ENCODE peak calls at places on chromosomes 16 and 17, in seven cellular contexts. One of them, this sample, is unnamed.

GRCh38 chr17:10271004-10271620 is 72.7 kb upstream of the GAS7 start:
- DNase-seq in A549: no peak
- DNase-seq in AG04450: no peak
- DNase-seq in HAP-1: no peak
- DNase-seq in K562: no peak
- DNase-seq in tibial artery: no peak
- DNase-seq in CD8-positive, alpha-beta T cell: no peak
- DNase-seq in this sample: no peak

GRCh38 chr16:50280932-50281331 is 14.6 kb downstream of the ADCY7 start:
- DNase-seq in A549: no peak
- DNase-seq in AG04450: no peak
- DNase-seq in HAP-1: no peak
- DNase-seq in K562: no peak
- DNase-seq in tibial artery: no peak
- DNase-seq in CD8-positive, alpha-beta T cell: no peak
- DNase-seq in this sample: no peak

GRCh38 chr17:73278049-73278464 is 16.4 kb upstream of the CPSF4L start:
- DNase-seq in A549: no peak
- DNase-seq in AG04450: no peak
- DNase-seq in HAP-1: no peak
- DNase-seq in K562: no peak
- DNase-seq in tibial artery: no peak
- DNase-seq in CD8-positive, alpha-beta T cell: no peak
- DNase-seq in this sample: no peak

GRCh38 chr16:55039511-55039910 is 108.8 kb downstream of the IRX5 start:
- DNase-seq in A549: no peak
- DNase-seq in AG04450: no peak
- DNase-seq in HAP-1: no peak
- DNase-seq in K562: no peak
- DNase-seq in tibial artery: peak
- DNase-seq in CD8-positive, alpha-beta T cell: no peak
- DNase-seq in this sample: no peak

GRCh38 chr16:58002411-58002790 is 1.2 kb downstream of the USB1 start:
- DNase-seq in A549: no peak
- DNase-seq in AG04450: no peak
- DNase-seq in HAP-1: no peak
- DNase-seq in K562: no peak
- DNase-seq in tibial artery: no peak
- DNase-seq in CD8-positive, alpha-beta T cell: no peak
- DNase-seq in this sample: no peak

GRCh38 chr16:59697746-59698145 is 963.6 kb upstream of the GOT2 start:
- DNase-seq in A549: no peak
- DNase-seq in AG04450: no peak
- DNase-seq in HAP-1: no peak
- DNase-seq in K562: no peak
- DNase-seq in tibial artery: no peak
- DNase-seq in CD8-positive, alpha-beta T cell: no peak
- DNase-seq in this sample: no peak

GRCh38 chr17:74453665-74454196 is 12.7 kb upstream of the CD300A start:
- DNase-seq in A549: peak
- DNase-seq in AG04450: no peak
- DNase-seq in HAP-1: peak
- DNase-seq in K562: peak
- DNase-seq in tibial artery: peak
- DNase-seq in CD8-positive, alpha-beta T cell: no peak
- DNase-seq in this sample: peak

GRCh38 chr17:50835563-50836231 is at the start of gene WFIKKN2:
- DNase-seq in A549: no peak
- DNase-seq in AG04450: no peak
- DNase-seq in HAP-1: no peak
- DNase-seq in K562: no peak
- DNase-seq in tibial artery: peak
- DNase-seq in CD8-positive, alpha-beta T cell: no peak
- DNase-seq in this sample: no peak

GRCh38 chr16:15856901-15857778 is at the start of gene MYH11:
- DNase-seq in A549: no peak
- DNase-seq in AG04450: no peak
- DNase-seq in HAP-1: no peak
- DNase-seq in K562: peak
- DNase-seq in tibial artery: peak
- DNase-seq in CD8-positive, alpha-beta T cell: no peak
- DNase-seq in this sample: no peak

GRCh38 chr17:17328251-17328650 is 25.1 kb downstream of the NT5M start:
- DNase-seq in A549: no peak
- DNase-seq in AG04450: no peak
- DNase-seq in HAP-1: no peak
- DNase-seq in K562: no peak
- DNase-seq in tibial artery: no peak
- DNase-seq in CD8-positive, alpha-beta T cell: no peak
- DNase-seq in this sample: no peak

GRCh38 chr16:81997738-81998137 is 13.5 kb downstream of the SDR42E1 start:
- DNase-seq in A549: peak
- DNase-seq in AG04450: peak
- DNase-seq in HAP-1: no peak
- DNase-seq in K562: no peak
- DNase-seq in tibial artery: no peak
- DNase-seq in CD8-positive, alpha-beta T cell: no peak
- DNase-seq in this sample: no peak

GRCh38 chr16:84059946-84060901 is 17.6 kb upstream of the SLC38A8 start:
- DNase-seq in A549: no peak
- DNase-seq in AG04450: no peak
- DNase-seq in HAP-1: no peak
- DNase-seq in K562: no peak
- DNase-seq in tibial artery: no peak
- DNase-seq in CD8-positive, alpha-beta T cell: no peak
- DNase-seq in this sample: no peak

GRCh38 chr17:39970157-39970692 is 7.4 kb downstream of the GSDMA start:
- DNase-seq in A549: no peak
- DNase-seq in AG04450: no peak
- DNase-seq in HAP-1: no peak
- DNase-seq in K562: no peak
- DNase-seq in tibial artery: no peak
- DNase-seq in CD8-positive, alpha-beta T cell: no peak
- DNase-seq in this sample: no peak

GRCh38 chr16:61797296-61797695 is 238.9 kb downstream of the CDH8 start:
- DNase-seq in A549: no peak
- DNase-seq in AG04450: no peak
- DNase-seq in HAP-1: no peak
- DNase-seq in K562: no peak
- DNase-seq in tibial artery: no peak
- DNase-seq in CD8-positive, alpha-beta T cell: no peak
- DNase-seq in this sample: no peak

GRCh38 chr16:3021449-3022207 is 1.5 kb downstream of the TNFRSF12A start:
- DNase-seq in A549: peak
- DNase-seq in AG04450: peak
- DNase-seq in HAP-1: peak
- DNase-seq in K562: peak
- DNase-seq in tibial artery: peak
- DNase-seq in CD8-positive, alpha-beta T cell: peak
- DNase-seq in this sample: peak

GRCh38 chr16:3022697-3023414 is 886 bp downstream of the HCFC1R1 start:
- DNase-seq in A549: peak
- DNase-seq in AG04450: no peak
- DNase-seq in HAP-1: no peak
- DNase-seq in K562: no peak
- DNase-seq in tibial artery: peak
- DNase-seq in CD8-positive, alpha-beta T cell: no peak
- DNase-seq in this sample: no peak

GRCh38 chr16:3020604-3021448 is 658 bp downstream of the TNFRSF12A start:
- DNase-seq in A549: peak
- DNase-seq in AG04450: peak
- DNase-seq in HAP-1: peak
- DNase-seq in K562: peak
- DNase-seq in tibial artery: peak
- DNase-seq in CD8-positive, alpha-beta T cell: peak
- DNase-seq in this sample: peak

GRCh38 chr16:3023415-3023668 is 400 bp downstream of the HCFC1R1 start:
- DNase-seq in A549: no peak
- DNase-seq in AG04450: no peak
- DNase-seq in HAP-1: no peak
- DNase-seq in K562: no peak
- DNase-seq in tibial artery: no peak
- DNase-seq in CD8-positive, alpha-beta T cell: no peak
- DNase-seq in this sample: no peak

DNA sequence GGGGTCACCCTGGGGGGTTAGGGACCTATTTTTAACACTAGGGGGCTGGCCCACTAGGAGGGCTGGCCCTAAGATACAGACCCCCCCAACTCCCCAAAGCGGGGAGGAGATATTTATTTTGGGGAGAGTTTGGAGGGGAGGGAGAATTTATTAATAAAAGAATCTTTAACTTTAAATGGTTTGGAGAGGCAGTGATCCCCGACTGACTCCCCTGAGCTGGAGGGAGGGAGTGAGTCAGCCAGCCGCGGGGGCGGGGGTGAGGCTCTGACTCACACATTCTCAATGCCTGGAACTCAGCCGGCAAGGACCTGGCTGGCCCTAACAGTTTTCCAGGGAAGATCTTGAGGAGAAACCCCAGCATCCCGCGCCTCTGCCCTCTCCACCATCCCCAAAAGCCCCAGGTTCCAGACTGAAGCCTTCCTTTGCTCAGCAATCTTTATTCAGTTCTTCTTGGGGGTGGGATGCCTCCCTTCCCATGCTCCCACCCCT is 1.5 kb downstream of the HCFC1R1 start:
- DNase-seq in A549: peak
- DNase-seq in AG04450: peak
- DNase-seq in HAP-1: peak
- DNase-seq in K562: peak
- DNase-seq in tibial artery: peak
- DNase-seq in CD8-positive, alpha-beta T cell: peak
- DNase-seq in this sample: peak
- H3K4me3 ChIP-seq in A549: peak
- H3K4me3 ChIP-seq in AG04450: peak
- H3K4me3 ChIP-seq in HAP-1: peak
- H3K4me3 ChIP-seq in K562: peak
- H3K4me3 ChIP-seq in tibial artery: peak
- H3K4me3 ChIP-seq in CD8-positive, alpha-beta T cell: no peak
- H3K4me3 ChIP-seq in this sample: no peak

DNA sequence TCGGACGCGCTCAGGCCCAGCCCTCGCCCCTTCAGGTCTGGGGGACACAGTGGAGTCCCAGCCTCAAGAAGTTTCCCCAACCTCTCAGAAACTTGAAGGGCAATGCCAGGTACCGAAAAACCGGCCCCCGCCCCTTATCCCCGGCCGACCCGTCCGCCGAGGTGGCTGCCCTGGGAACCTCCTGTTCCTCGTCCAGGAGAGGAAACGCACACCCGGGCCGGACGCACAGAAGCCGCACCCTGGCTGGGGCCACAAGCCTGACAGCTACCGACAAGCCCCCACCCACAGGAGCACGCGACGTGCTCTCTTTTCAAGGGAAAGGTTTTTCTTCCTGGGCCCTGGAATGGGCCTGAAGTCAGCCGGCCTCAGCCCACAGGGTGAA is 37.2 kb downstream of the CBFA2T3 start:
- DNase-seq in A549: no peak
- DNase-seq in AG04450: no peak
- DNase-seq in HAP-1: no peak
- DNase-seq in K562: no peak
- DNase-seq in tibial artery: no peak
- DNase-seq in CD8-positive, alpha-beta T cell: no peak
- DNase-seq in this sample: no peak
- H3K4me3 ChIP-seq in A549: no peak
- H3K4me3 ChIP-seq in AG04450: no peak
- H3K4me3 ChIP-seq in HAP-1: no peak
- H3K4me3 ChIP-seq in K562: no peak
- H3K4me3 ChIP-seq in tibial artery: peak
- H3K4me3 ChIP-seq in CD8-positive, alpha-beta T cell: no peak
- H3K4me3 ChIP-seq in this sample: peak

DNA sequence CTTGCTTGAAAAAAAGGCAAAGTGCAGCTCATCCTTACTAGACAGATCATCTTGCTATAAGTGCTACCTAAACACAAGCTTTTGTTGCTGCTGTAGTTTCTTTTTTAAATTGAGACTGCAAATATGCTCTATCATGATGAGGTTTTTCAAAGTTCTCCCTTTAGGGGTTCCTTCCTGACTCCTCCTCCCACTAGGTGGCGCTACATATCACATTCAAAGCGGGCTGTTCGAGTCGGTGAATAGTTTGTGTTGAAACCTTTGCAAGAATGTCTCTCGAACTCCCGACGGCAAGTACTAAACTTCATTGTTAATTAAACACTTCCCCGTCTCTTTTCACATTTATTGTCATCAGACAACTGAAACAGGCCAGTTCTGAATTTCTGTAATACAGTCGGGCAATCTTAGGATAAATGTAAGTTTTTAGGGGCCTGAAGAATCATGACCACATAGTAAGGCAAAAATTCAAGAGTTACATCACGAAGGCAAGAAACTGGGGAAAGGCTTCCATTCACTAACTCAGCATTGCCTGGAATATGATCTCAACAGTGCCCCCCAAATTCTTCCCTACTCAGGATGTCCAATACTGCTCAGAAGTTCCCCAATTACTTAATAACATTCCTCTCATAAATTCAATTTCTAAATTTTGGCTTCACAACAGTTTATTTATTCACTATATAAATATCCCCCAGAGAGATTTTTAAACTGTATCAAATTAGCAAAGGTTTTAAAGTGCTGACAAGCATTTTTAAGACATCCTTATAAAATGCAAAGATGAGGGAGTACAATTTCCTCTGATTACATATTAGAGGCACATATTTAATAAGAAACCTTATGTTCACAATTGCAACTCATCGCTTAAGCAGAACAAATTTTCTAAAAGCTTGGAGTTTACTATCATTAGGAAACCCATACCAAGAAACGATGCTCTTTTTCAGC is 6.7 kb downstream of the HS3ST3A1 start:
- DNase-seq in A549: peak
- DNase-seq in AG04450: peak
- DNase-seq in HAP-1: peak
- DNase-seq in K562: peak
- DNase-seq in tibial artery: peak
- DNase-seq in CD8-positive, alpha-beta T cell: peak
- DNase-seq in this sample: peak
- H3K4me3 ChIP-seq in A549: no peak
- H3K4me3 ChIP-seq in AG04450: peak
- H3K4me3 ChIP-seq in HAP-1: no peak
- H3K4me3 ChIP-seq in K562: no peak
- H3K4me3 ChIP-seq in tibial artery: no peak
- H3K4me3 ChIP-seq in CD8-positive, alpha-beta T cell: no peak
- H3K4me3 ChIP-seq in this sample: no peak

GRCh38 chr17:7435676-7436555 is 681 bp downstream of the TMEM102 start:
- DNase-seq in A549: peak
- DNase-seq in AG04450: no peak
- DNase-seq in HAP-1: peak
- DNase-seq in K562: peak
- DNase-seq in tibial artery: no peak
- DNase-seq in CD8-positive, alpha-beta T cell: peak
- DNase-seq in this sample: peak

GRCh38 chr17:7438656-7439460 is 454 bp upstream of the FGF11 start:
- DNase-seq in A549: no peak
- DNase-seq in AG04450: no peak
- DNase-seq in HAP-1: no peak
- DNase-seq in K562: no peak
- DNase-seq in tibial artery: no peak
- DNase-seq in CD8-positive, alpha-beta T cell: no peak
- DNase-seq in this sample: no peak

GRCh38 chr17:7438050-7438614 is 1.2 kb upstream of the FGF11 start:
- DNase-seq in A549: no peak
- DNase-seq in AG04450: no peak
- DNase-seq in HAP-1: no peak
- DNase-seq in K562: peak
- DNase-seq in tibial artery: peak
- DNase-seq in CD8-positive, alpha-beta T cell: peak
- DNase-seq in this sample: peak

GRCh38 chr17:7437369-7437863 is 1.9 kb upstream of the FGF11 start:
- DNase-seq in A549: no peak
- DNase-seq in AG04450: no peak
- DNase-seq in HAP-1: no peak
- DNase-seq in K562: no peak
- DNase-seq in tibial artery: no peak
- DNase-seq in CD8-positive, alpha-beta T cell: no peak
- DNase-seq in this sample: no peak

GRCh38 chr17:7436556-7437368 is 1.5 kb downstream of the TMEM102 start:
- DNase-seq in A549: peak
- DNase-seq in AG04450: no peak
- DNase-seq in HAP-1: peak
- DNase-seq in K562: no peak
- DNase-seq in tibial artery: peak
- DNase-seq in CD8-positive, alpha-beta T cell: peak
- DNase-seq in this sample: peak
- H3K4me3 ChIP-seq in A549: peak
- H3K4me3 ChIP-seq in AG04450: peak
- H3K4me3 ChIP-seq in HAP-1: peak
- H3K4me3 ChIP-seq in K562: peak
- H3K4me3 ChIP-seq in tibial artery: peak
- H3K4me3 ChIP-seq in CD8-positive, alpha-beta T cell: peak
- H3K4me3 ChIP-seq in this sample: no peak

This sample was measured in lung.